ENCODE peak calls at places on chromosome X, in nine cellular contexts. I is IMR-90; H is heart left ventricle; F is WERI-Rb-1; L is naive thymus-derived CD4-positive, alpha-beta T cell; X is H9; W is CD4-positive, alpha-beta memory T cell; C is lung; Z is lower lobe of right lung. M is an unnamed sample.
A peak's percentile ranks its signal among the peaks of the same experiment; 100 is the strongest.

GRCh38 chrX:118356154-118356701 is 10.3 kb downstream of the WDR44 start:
- DNase-seq in I (no peak), H (no peak), F (no peak), L (no peak), X (no peak), W (no peak), C (no peak), Z (no peak), M (no peak)

GRCh38 chrX:136310411-136310810 is 9.6 kb downstream of the ADGRG4 start:
- DNase-seq in I (peak; percentile 1), H (no peak), F (no peak), L (no peak), X (no peak), W (no peak), C (no peak), Z (no peak), M (peak; percentile 55)

GRCh38 chrX:35439042-35439639 is 359.0 kb upstream of the MAGEB16 start:
- DNase-seq in I (no peak), H (no peak), F (no peak), L (no peak), X (no peak), W (no peak), C (no peak), Z (no peak), M (no peak)

GRCh38 chrX:41250867-41251266 is 83.1 kb upstream of the DDX3X start:
- DNase-seq in I (no peak), H (no peak), F (no peak), L (no peak), X (no peak), W (no peak), C (no peak), Z (no peak), M (no peak)

GRCh38 chrX:1582686-1583437 is 8.5 kb upstream of the AKAP17A start:
- DNase-seq in I (no peak), H (no peak), F (no peak), L (no peak), X (no peak), W (peak; percentile 38), C (peak; percentile 14), Z (no peak), M (peak; percentile 45)

GRCh38 chrX:45050558-45050957 is 150.1 kb downstream of the DIPK2B start:
- DNase-seq in I (no peak), H (no peak), F (no peak), L (no peak), X (no peak), W (no peak), C (no peak), Z (no peak), M (no peak)

GRCh38 chrX:24242649-24243556 is 71.0 kb downstream of the SUPT20HL2 start:
- DNase-seq in I (peak; percentile 63), H (no peak), F (no peak), L (no peak), X (no peak), W (no peak), C (no peak), Z (no peak), M (no peak)

GRCh38 chrX:47563801-47564315 is 2.9 kb downstream of the ARAF start:
- DNase-seq in I (peak; percentile 76), H (no peak), F (no peak), L (no peak), X (no peak), W (no peak), C (no peak), Z (no peak), M (no peak)

GRCh38 chrX:64202808-64203320 is 2.6 kb downstream of the AMER1 start:
- DNase-seq in I (peak; percentile 16), H (no peak), F (no peak), L (no peak), X (no peak), W (no peak), C (no peak), Z (no peak), M (no peak)

GRCh38 chrX:8783100-8784098 is 17.8 kb downstream of the FAM9A start:
- DNase-seq in I (peak; percentile 4), H (no peak), F (no peak), L (no peak), X (peak; percentile 72), W (peak; percentile 28), C (peak; percentile 42), Z (no peak), M (no peak)

GRCh38 chrX:135389717-135390116 is 32.0 kb upstream of the SMIM10L2A start:
- DNase-seq in I (no peak), H (no peak), F (no peak), L (no peak), X (no peak), W (no peak), C (no peak), Z (no peak), M (peak; percentile 57)

GRCh38 chrX:37349131-37350033 is at the start of gene PRRG1:
- DNase-seq in I (peak; percentile 83), H (peak; percentile 89), F (peak; percentile 79), L (no peak), X (peak; percentile 91), W (no peak), C (peak; percentile 70), Z (peak; percentile 83), M (peak; percentile 73)

GRCh38 chrX:2875136-2875481 is 46.4 kb downstream of the GYG2 start:
- DNase-seq in I (no peak), H (no peak), F (no peak), L (no peak), X (no peak), W (no peak), C (no peak), Z (no peak), M (no peak)

GRCh38 chrX:18377802-18378201 is 23.3 kb upstream of the SCML2 start:
- DNase-seq in I (peak; percentile 8), H (no peak), F (peak; percentile 50), L (no peak), X (peak; percentile 53), W (peak; percentile 21), C (no peak), Z (no peak), M (no peak)

GRCh38 chrX:111410451-111410850 is 1.5 kb downstream of the DCX start:
- DNase-seq in I (no peak), H (no peak), F (peak; percentile 64), L (no peak), X (no peak), W (no peak), C (no peak), Z (no peak), M (no peak)

GRCh38 chrX:129732857-129733256 is 5.9 kb upstream of the XPNPEP2 start:
- DNase-seq in I (no peak), H (no peak), F (no peak), L (no peak), X (no peak), W (no peak), C (no peak), Z (no peak), M (no peak)

DNA sequence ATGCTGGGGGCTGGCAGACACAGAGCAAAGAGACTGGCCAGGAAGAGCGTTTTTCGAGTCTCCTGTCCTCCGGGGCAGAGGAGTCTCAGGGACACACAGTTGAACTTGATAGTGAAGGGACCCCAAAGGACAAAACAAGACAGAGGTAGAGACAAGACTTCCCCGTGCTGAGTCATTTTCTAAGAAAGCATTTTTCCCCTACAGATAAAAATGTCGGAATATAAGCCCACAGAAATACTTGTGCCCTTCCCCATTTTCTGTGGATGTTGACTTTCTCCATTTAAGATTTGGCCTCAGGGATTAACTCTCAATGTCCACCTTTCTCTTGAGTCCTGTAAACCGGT is 523 bp upstream of the BTK start:
- DNase-seq in I (no peak), H (no peak), F (no peak), L (no peak), X (no peak), W (no peak), C (no peak), Z (no peak), M (no peak)
- H3K27ac ChIP-seq in I (no peak overlapping the region), H (no peak overlapping the region), F (no peak overlapping the region), L (no peak overlapping the region), X (no peak overlapping the region), W (no peak overlapping the region), C (no peak overlapping the region), Z (peak overlapping the region; percentile 31), M (no peak overlapping the region)

DNA sequence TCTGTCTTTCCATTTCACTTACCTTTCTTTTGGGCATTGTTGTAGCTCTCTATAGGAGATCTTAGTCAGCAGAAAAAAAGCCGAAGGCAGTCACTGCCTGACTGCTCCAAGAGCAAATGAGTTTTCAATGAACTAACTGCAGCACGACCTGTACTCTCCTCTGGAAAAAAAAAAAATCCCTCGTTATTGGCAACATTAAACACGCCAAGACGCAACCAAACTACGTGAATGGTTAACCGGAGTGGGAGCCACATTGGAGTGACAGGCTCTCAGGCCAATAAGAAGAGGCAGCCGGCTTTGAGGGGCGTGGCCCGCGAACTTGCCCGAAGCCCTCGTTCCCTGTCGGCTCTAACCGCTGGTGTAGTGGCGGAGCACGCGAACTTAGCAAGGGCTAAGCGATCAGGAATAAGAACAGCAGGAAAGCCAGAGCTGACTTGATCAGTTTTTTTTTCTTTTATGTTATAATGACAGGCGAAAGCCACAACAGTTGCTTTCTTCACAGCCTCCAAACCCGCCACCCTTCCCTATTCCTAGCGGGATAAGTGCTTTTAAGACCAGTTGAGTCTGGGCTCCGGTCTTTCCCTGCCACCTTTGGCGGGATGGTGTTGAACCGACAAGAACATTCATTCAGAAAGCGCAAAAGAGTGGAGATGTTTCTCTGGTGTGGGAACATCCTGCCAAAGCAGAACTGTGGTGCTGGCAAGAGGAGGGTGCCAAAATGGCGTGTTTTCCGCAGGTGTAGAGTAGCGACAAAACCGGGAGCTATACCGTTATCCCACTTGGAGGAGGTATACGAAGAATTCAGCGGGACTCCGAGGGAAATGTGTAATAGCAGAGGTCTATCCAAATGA is 80.0 kb downstream of the HMGN5 start:
- DNase-seq in I (peak; percentile 90), H (peak; percentile 91), F (peak; percentile 90), L (peak; percentile 71), X (peak; percentile 91), W (peak; percentile 85), C (peak; percentile 91), Z (peak; percentile 89), M (peak; percentile 90)
- H3K27ac ChIP-seq in I (no peak overlapping the region), H (peak overlapping the region; percentile 28), F (peak overlapping the region; percentile 46), L (peak overlapping the region; percentile 52), X (peak overlapping the region; percentile 59), W (peak overlapping the region; percentile 37), C (no peak overlapping the region), Z (peak overlapping the region; percentile 49), M (no peak overlapping the region)

DNA sequence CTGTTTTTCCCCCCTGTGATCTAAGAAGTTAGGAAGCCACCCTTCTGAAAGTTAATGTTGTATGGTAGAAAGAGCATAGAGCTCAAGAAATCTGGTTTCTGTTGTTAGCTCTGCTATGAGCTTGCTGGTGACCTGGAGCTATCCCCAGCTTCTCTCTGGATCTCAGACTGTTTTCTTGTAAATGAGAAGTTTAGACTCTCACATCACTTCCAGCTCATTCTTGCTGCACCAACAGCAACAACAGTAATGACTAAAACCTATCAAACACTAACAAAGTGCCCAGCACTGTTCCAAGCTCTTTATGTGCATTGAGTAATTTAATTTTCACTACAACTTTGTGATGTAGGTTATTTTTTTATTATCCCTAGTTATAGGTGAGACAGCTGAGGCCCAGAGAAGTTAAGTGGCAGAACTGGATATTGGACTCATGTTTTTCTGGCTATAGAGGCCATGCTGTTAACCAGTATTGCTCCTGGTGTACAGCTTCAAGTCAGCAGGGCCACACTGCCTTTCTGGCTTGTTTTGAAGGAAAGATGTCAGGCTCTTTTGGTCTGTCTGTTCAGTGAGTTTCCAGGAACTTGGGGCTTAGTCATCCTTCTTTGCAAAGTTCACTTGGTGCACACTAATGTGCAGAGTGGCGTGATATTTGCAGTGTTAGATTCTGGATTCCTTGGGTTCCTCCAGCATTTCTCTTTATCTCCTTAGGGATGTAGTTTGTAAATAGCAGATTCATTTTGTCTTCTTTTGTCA is 27.8 kb upstream of the TMEM164 start:
- DNase-seq in I (no peak), H (no peak), F (no peak), L (no peak), X (no peak), W (no peak), C (no peak), Z (no peak), M (no peak)
- H3K27ac ChIP-seq in I (no peak overlapping the region), H (no peak overlapping the region), F (no peak overlapping the region), L (no peak overlapping the region), X (no peak overlapping the region), W (no peak overlapping the region), C (no peak overlapping the region), Z (no peak overlapping the region), M (no peak overlapping the region)

GRCh38 chrX:40152706-40153334 is 55.1 kb upstream of the BCOR start:
- DNase-seq in I (no peak), H (peak; percentile 79), F (peak; percentile 16), L (no peak), X (peak; percentile 60), W (no peak), C (no peak), Z (peak; percentile 71), M (no peak)
- H3K27ac ChIP-seq in I (no peak overlapping the region), H (peak overlapping the region; percentile 89), F (peak overlapping the region; percentile 98), L (peak overlapping the region; percentile 27), X (no peak overlapping the region), W (no peak overlapping the region), C (no peak overlapping the region), Z (peak overlapping the region; percentile 60), M (peak overlapping the region; percentile 86)